ENCODE peak calls at places on chromosomes 12 and 14, in seven cellular contexts. G is CD8-positive, alpha-beta T cell; R is fibroblast of lung; Q is psoas muscle; T is hepatocyte; S is adrenal gland; B is Panc1. Z is an unnamed sample.

GRCh38 chr12:71005166-71005565 is 84.6 kb upstream of the PTPRR start:
- DNase-seq in G (no peak), R (no peak), Q (no peak), T (no peak), S (no peak), B (no peak), Z (no peak)

GRCh38 chr12:106739318-106739717 is 35.2 kb upstream of the RIC8B start:
- DNase-seq in G (no peak), R (peak; percentile 64), Q (no peak), T (no peak), S (no peak), B (no peak), Z (no peak)

GRCh38 chr12:102376251-102376747 is 104.1 kb downstream of the IGF1 start:
- DNase-seq in G (no peak), R (peak; percentile 34), Q (no peak), T (no peak), S (no peak), B (no peak), Z (no peak)

GRCh38 chr12:75135021-75135420 is 74.6 kb downstream of the KCNC2 start:
- DNase-seq in G (no peak), R (no peak), Q (no peak), T (no peak), S (no peak), B (no peak), Z (no peak)

GRCh38 chr12:46005823-46006222 is 15.4 kb upstream of the SCAF11 start:
- DNase-seq in G (no peak), R (no peak), Q (no peak), T (no peak), S (no peak), B (no peak), Z (no peak)

GRCh38 chr14:54709444-54709843 is 142.5 kb downstream of the SAMD4A start:
- DNase-seq in G (no peak), R (peak; percentile 45), Q (no peak), T (no peak), S (no peak), B (no peak), Z (no peak)

GRCh38 chr12:77060883-77061240 is 4.5 kb downstream of the E2F7 start:
- DNase-seq in G (no peak), R (no peak), Q (no peak), T (no peak), S (no peak), B (no peak), Z (no peak)

GRCh38 chr12:93041416-93041815 is 112.3 kb upstream of the EEA1 start:
- DNase-seq in G (no peak), R (no peak), Q (no peak), T (no peak), S (no peak), B (no peak), Z (no peak)

GRCh38 chr14:100747021-100747586 is 20.4 kb downstream of the DLK1 start:
- DNase-seq in G (no peak), R (peak; percentile 98), Q (peak; percentile 70), T (peak; percentile 77), S (no peak), B (peak; percentile 78), Z (no peak)

GRCh38 chr14:100695423-100695738 is 31.3 kb upstream of the DLK1 start:
- DNase-seq in G (no peak), R (no peak), Q (no peak), T (no peak), S (no peak), B (no peak), Z (no peak)

GRCh38 chr12:71576546-71576945 is 87.1 kb downstream of the ZFC3H1 start:
- DNase-seq in G (no peak), R (no peak), Q (no peak), T (no peak), S (no peak), B (no peak), Z (no peak)

GRCh38 chr14:22570132-22570949 is 18.7 kb downstream of the DAD1 start:
- DNase-seq in G (peak; percentile 82), R (peak; percentile 63), Q (no peak), T (peak; percentile 92), S (peak; percentile 82), B (peak; percentile 59), Z (peak; percentile 53)

GRCh38 chr14:59333668-59334067 is 131.5 kb downstream of the GPR135 start:
- DNase-seq in G (no peak), R (peak; percentile 96), Q (no peak), T (peak; percentile 71), S (no peak), B (no peak), Z (no peak)

GRCh38 chr12:28033538-28033915 is 61.0 kb upstream of the PTHLH start:
- DNase-seq in G (no peak), R (peak; percentile 70), Q (no peak), T (no peak), S (no peak), B (no peak), Z (no peak)

GRCh38 chr12:1800646-1801284 is 19.6 kb upstream of the LRTM2 start:
- DNase-seq in G (peak; percentile 29), R (no peak), Q (peak; percentile 56), T (no peak), S (no peak), B (no peak), Z (peak; percentile 6)

GRCh38 chr14:65282909-65283253 is 129.6 kb upstream of the FUT8 start:
- DNase-seq in G (no peak), R (no peak), Q (no peak), T (no peak), S (no peak), B (no peak), Z (no peak)

GRCh38 chr12:71014180-71014785 is 93.7 kb upstream of the PTPRR start:
- DNase-seq in G (no peak), R (peak; percentile 37), Q (no peak), T (peak; percentile 57), S (no peak), B (no peak), Z (no peak)

GRCh38 chr14:93085916-93086315 is 29.8 kb downstream of the ITPK1 start:
- DNase-seq in G (no peak), R (peak; percentile 42), Q (no peak), T (no peak), S (no peak), B (no peak), Z (no peak)

GRCh38 chr12:54229624-54230212 is 40.9 kb upstream of the SMUG1 start:
- DNase-seq in G (no peak), R (peak; percentile 98), Q (peak; percentile 67), T (peak; percentile 39), S (no peak), B (no peak), Z (no peak)

GRCh38 chr14:98323850-98324249 is 948.1 kb downstream of the BCL11B start:
- DNase-seq in G (no peak), R (peak; percentile 86), Q (no peak), T (no peak), S (no peak), B (no peak), Z (no peak)

GRCh38 chr14:98321838-98322237 is 950.2 kb downstream of the BCL11B start:
- DNase-seq in G (no peak), R (peak; percentile 75), Q (no peak), T (no peak), S (no peak), B (no peak), Z (no peak)

GRCh38 chr14:98325761-98326160 is 946.2 kb downstream of the BCL11B start:
- DNase-seq in G (no peak), R (peak; percentile 16), Q (no peak), T (peak; percentile 18), S (no peak), B (no peak), Z (no peak)
- H3K9me3 ChIP-seq in G (no peaks in the 10 kb centered on the region), R (no peaks in the 10 kb centered on the region), Q (no peaks in the 10 kb centered on the region), T (no peaks in the 10 kb centered on the region), S (no peaks in the 10 kb centered on the region), B (no peaks in the 10 kb centered on the region), Z (no peaks in the 10 kb centered on the region)

GRCh38 chr14:79162833-79163232 is 992.7 kb downstream of the NRXN3 start:
- DNase-seq in G (no peak), R (no peak), Q (no peak), T (no peak), S (no peak), B (no peak), Z (no peak)
- H3K9me3 ChIP-seq in G (no peaks in the 10 kb centered on the region), R (no peaks in the 10 kb centered on the region), Q (no peaks in the 10 kb centered on the region), T (no peaks in the 10 kb centered on the region), S (no peaks in the 10 kb centered on the region), B (no peaks in the 10 kb centered on the region), Z (no peaks in the 10 kb centered on the region)

DNA sequence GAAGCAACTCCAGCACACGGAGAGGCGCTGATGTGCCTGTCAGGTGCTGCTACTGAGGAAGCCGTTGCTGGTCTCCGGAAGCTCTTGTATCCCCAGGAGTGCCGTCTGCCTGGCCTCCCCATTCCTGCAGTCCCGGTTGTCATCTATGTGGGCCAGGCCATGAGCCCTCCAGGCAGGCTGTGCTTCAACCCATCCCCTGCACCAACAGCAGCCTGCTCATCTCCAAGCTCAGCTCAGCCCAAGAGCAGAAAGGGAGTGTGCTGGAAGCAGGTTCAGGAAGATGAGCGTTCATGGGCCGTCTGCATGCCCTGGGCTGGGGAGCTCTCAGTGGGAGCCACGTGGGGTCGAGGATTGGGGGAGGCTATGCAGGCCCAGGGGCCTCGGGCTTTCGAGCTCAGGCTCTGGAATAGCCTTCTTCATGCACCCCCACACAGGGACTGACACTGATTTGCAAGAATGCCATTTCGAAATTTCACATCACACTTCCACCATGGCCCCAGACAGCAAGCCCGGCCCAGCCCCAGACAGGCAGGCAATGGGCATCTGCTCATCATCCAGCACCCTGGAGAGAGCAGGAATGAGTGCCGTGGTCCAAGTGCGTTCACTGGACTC is 164.5 kb downstream of the KIF26A start:
- DNase-seq in G (no peak), R (no peak), Q (peak; percentile 28), T (no peak), S (no peak), B (no peak), Z (no peak)
- H3K9me3 ChIP-seq in G (no peaks in the 10 kb centered on the region), R (no peaks in the 10 kb centered on the region), Q (no peaks in the 10 kb centered on the region), T (no peaks in the 10 kb centered on the region), S (no peaks in the 10 kb centered on the region), B (no peaks in the 10 kb centered on the region), Z (no peaks in the 10 kb centered on the region)

GRCh38 chr12:115466076-115466475 is 782.1 kb upstream of the TBX3 start:
- DNase-seq in G (no peak), R (peak; percentile 13), Q (no peak), T (no peak), S (no peak), B (no peak), Z (no peak)
- H3K9me3 ChIP-seq in G (no peaks in the 10 kb centered on the region), R (no peaks in the 10 kb centered on the region), Q (peaks cover 8% of the 10 kb centered on the region), T (no peaks in the 10 kb centered on the region), S (no peaks in the 10 kb centered on the region), B (peaks cover 4% of the 10 kb centered on the region), Z (no peaks in the 10 kb centered on the region)

DNA sequence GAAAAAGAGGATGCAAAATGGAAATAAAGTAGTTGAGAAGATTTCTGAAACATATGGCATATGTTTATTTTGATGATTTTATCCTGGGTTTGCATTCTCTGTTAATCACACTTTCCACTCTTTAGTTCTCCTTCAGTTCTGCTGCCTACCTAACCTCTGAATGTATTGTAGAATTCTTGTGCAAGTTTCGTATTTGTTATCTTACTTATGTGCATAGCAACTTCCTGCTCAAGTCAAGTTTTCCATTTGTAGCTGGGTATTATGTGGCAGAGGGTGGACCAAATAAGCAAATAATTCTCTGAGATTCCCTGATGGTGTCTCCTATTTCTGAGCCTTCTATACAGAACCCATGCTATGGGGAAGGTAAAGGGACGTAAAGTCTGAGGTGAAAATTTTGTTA is 381.6 kb downstream of the FOXG1 start:
- DNase-seq in G (no peak), R (peak; percentile 10), Q (no peak), T (no peak), S (no peak), B (no peak), Z (no peak)
- H3K9me3 ChIP-seq in G (no peaks in the 10 kb centered on the region), R (no peaks in the 10 kb centered on the region), Q (no peaks in the 10 kb centered on the region), T (no peaks in the 10 kb centered on the region), S (no peaks in the 10 kb centered on the region), B (no peaks in the 10 kb centered on the region), Z (no peaks in the 10 kb centered on the region)

GRCh38 chr12:34303091-34303870 is 281.0 kb downstream of the ALG10 start:
- DNase-seq in G (no peak), R (no peak), Q (peak; percentile 13), T (no peak), S (no peak), B (no peak), Z (no peak)
- H3K9me3 ChIP-seq in G (no peaks in the 10 kb centered on the region), R (no peaks in the 10 kb centered on the region), Q (no peaks in the 10 kb centered on the region), T (no peaks in the 10 kb centered on the region), S (no peaks in the 10 kb centered on the region), B (no peaks in the 10 kb centered on the region), Z (no peaks in the 10 kb centered on the region)